ENCODE peak calls at places on chromosomes 4 and X, in nine cellular contexts. M is head of caudate nucleus; A is fibroblast of the conjunctiva; O is tibial nerve; Z is RWPE1; Y is NCI-H82; W is EH; K is esophagus muscularis mucosa; L is stimulated activated CD4-positive, alpha-beta T cell treated with anti-CD3 and anti-CD28 coated beads, Interleukin-4, amount 100 ng/mL, for 48 hours. G is an unnamed sample.
A peak's percentile ranks its signal among the peaks of the same experiment; 100 is the strongest.

GRCh38 chr4:56298210-56298609 is 89.1 kb downstream of the AASDH start:
- DNase-seq in M (no peak), A (no peak), O (no peak), Z (no peak), Y (no peak), W (no peak), K (no peak), L (no peak), G (no peak)

GRCh38 chr4:16897991-16898827 is at the start of gene LDB2:
- DNase-seq in M (peak; percentile 59), A (peak; percentile 87), O (peak; percentile 72), Z (no peak), Y (no peak), W (peak; percentile 87), K (no peak), L (no peak), G (peak; percentile 24)

GRCh38 chr4:88196523-88197185 is 38.2 kb upstream of the ABCG2 start:
- DNase-seq in M (no peak), A (no peak), O (no peak), Z (no peak), Y (no peak), W (no peak), K (no peak), L (no peak), G (no peak)

GRCh38 chr4:112523008-112523440 is 7.0 kb upstream of the NEUROG2 start:
- DNase-seq in M (no peak), A (no peak), O (no peak), Z (no peak), Y (peak; percentile 58), W (no peak), K (no peak), L (no peak), G (peak; percentile 9)

GRCh38 chr4:20159516-20159915 is 92.2 kb upstream of the SLIT2 start:
- DNase-seq in M (no peak), A (no peak), O (no peak), Z (no peak), Y (peak; percentile 98), W (no peak), K (no peak), L (no peak), G (no peak)

GRCh38 chr4:108492816-108493595 is 127.4 kb upstream of the RPL34 start:
- DNase-seq in M (no peak), A (no peak), O (no peak), Z (no peak), Y (peak; percentile 6), W (peak; percentile 43), K (no peak), L (peak; percentile 16), G (no peak)

GRCh38 chrX:97685753-97686152 is 802.0 kb downstream of the RPA4 start:
- DNase-seq in M (no peak), A (no peak), O (no peak), Z (peak; percentile 20), Y (peak; percentile 65), W (peak; percentile 34), K (no peak), L (no peak), G (no peak)

GRCh38 chrX:84362184-84362838 is 139.9 kb downstream of the HDX start:
- DNase-seq in M (no peak), A (peak; percentile 43), O (no peak), Z (no peak), Y (no peak), W (peak; percentile 6), K (no peak), L (no peak), G (no peak)

GRCh38 chr4:161336016-161336415 is 827.8 kb downstream of the FSTL5 start:
- DNase-seq in M (no peak), A (peak; percentile 18), O (no peak), Z (no peak), Y (no peak), W (no peak), K (no peak), L (no peak), G (no peak)

GRCh38 chr4:11297201-11297600 is 131.5 kb downstream of the HS3ST1 start:
- DNase-seq in M (no peak), A (no peak), O (no peak), Z (peak; percentile 26), Y (no peak), W (no peak), K (no peak), L (no peak), G (no peak)

GRCh38 chr4:112910109-112910736 is 139.2 kb upstream of the ANK2 start:
- DNase-seq in M (peak; percentile 49), A (peak; percentile 69), O (peak; percentile 38), Z (no peak), Y (no peak), W (peak; percentile 44), K (no peak), L (no peak), G (no peak)

GRCh38 chr4:147733614-147734344 is 1.9 kb downstream of the ARHGAP10 start:
- DNase-seq in M (no peak), A (no peak), O (peak; percentile 48), Z (no peak), Y (peak; percentile 56), W (peak; percentile 76), K (no peak), L (no peak), G (no peak)

GRCh38 chr4:185881427-185881826 is 69.4 kb upstream of the SORBS2 start:
- DNase-seq in M (no peak), A (peak; percentile 18), O (no peak), Z (no peak), Y (no peak), W (peak; percentile 43), K (no peak), L (no peak), G (no peak)

GRCh38 chr4:174260099-174260498 is 23.4 kb downstream of the FBXO8 start:
- DNase-seq in M (no peak), A (peak; percentile 50), O (no peak), Z (peak; percentile 19), Y (peak; percentile 81), W (peak; percentile 69), K (no peak), L (no peak), G (no peak)

G was measured in immature natural killer cell.